ENCODE peak calls at places on chromosomes 5 and 9, in four cellular contexts. Y is IMR-90, B is H1, P is neuronal stem cell. J is an unnamed sample.
A peak's percentile ranks its signal among the peaks of the same experiment; 100 is the strongest.

GRCh38 chr9:93684161-93684765 is 107.9 kb downstream of the PHF2 start:
- DNase-seq in Y (no peak), B (no peak), P (no peak), J (peak; percentile 20)

GRCh38 chr9:95574176-95574575 is 57.4 kb upstream of the PTCH1 start:
- DNase-seq in Y (no peak), B (no peak), P (no peak), J (no peak)

GRCh38 chr5:149001154-149001553 is 61.7 kb downstream of the SH3TC2 start:
- DNase-seq in Y (peak; percentile 68), B (no peak), P (no peak), J (no peak)

GRCh38 chr5:108266235-108266634 is 115.7 kb downstream of the FBXL17 start:
- DNase-seq in Y (peak; percentile 11), B (no peak), P (no peak), J (no peak)

GRCh38 chr9:35552837-35553236 is 52.2 kb upstream of the TESK1 start:
- DNase-seq in Y (peak; percentile 55), B (no peak), P (no peak), J (no peak)

GRCh38 chr9:109817846-109818472 is 38.0 kb downstream of the PALM2AKAP2 start:
- DNase-seq in Y (peak; percentile 99), B (peak; percentile 69), P (peak; percentile 91), J (peak; percentile 58)

GRCh38 chr5:159669559-159669958 is 246.7 kb upstream of the ADRA1B start:
- DNase-seq in Y (no peak), B (no peak), P (no peak), J (no peak)

GRCh38 chr9:106716820-106717219 is 146.1 kb upstream of the ZNF462 start:
- DNase-seq in Y (peak; percentile 22), B (no peak), P (no peak), J (no peak)

GRCh38 chr9:21906213-21906612 is 88.0 kb downstream of the CDKN2A start:
- DNase-seq in Y (no peak), B (no peak), P (no peak), J (no peak)

GRCh38 chr5:113950186-113950585 is 411.7 kb upstream of the KCNN2 start:
- DNase-seq in Y (no peak), B (no peak), P (no peak), J (no peak)

GRCh38 chr9:28774433-28775029 is 1201.2 kb upstream of the C9orf72 start:
- DNase-seq in Y (peak; percentile 0), B (no peak), P (peak; percentile 24), J (no peak)

GRCh38 chr9:122382901-122383850 is 12.4 kb downstream of the PTGS1 start:
- DNase-seq in Y (peak; percentile 56), B (no peak), P (no peak), J (no peak)

GRCh38 chr5:9033524-9033923 is 512.4 kb downstream of the SEMA5A start:
- DNase-seq in Y (no peak), B (no peak), P (no peak), J (no peak)

GRCh38 chr5:50969207-50970145 is 303.0 kb downstream of the PARP8 start:
- DNase-seq in Y (no peak), B (peak; percentile 67), P (peak; percentile 24), J (peak; percentile 50)
- H2BK5ac ChIP-seq in Y (no peak overlapping the region), B (peak overlapping the region; percentile 60), P (no peak overlapping the region), J (no peak overlapping the region)

GRCh38 chr9:133030317-133031129 is at the start of gene GTF3C5:
- DNase-seq in Y (peak; percentile 99), B (peak; percentile 89), P (peak; percentile 99), J (peak; percentile 96)
- H2BK120ac ChIP-seq in Y (peak within 1 kb of the TSS; percentile 83), B (no peak within 1 kb of the TSS), P (peak within 1 kb of the TSS; percentile 32), J (no peak within 1 kb of the TSS)

GRCh38 chr9:99782962-99783718 is 38.5 kb upstream of the NR4A3 start:
- DNase-seq in Y (no peak), B (no peak), P (no peak), J (no peak)
- H2BK5ac ChIP-seq in Y (no peak overlapping the region), B (peak overlapping the region; percentile 41), P (no peak overlapping the region), J (no peak overlapping the region)

GRCh38 chr5:180811012-180811622 is 8.5 kb upstream of the MGAT1 start:
- DNase-seq in Y (no peak), B (no peak), P (no peak), J (no peak)
- H2BK120ac ChIP-seq in Y (no peak overlapping the region), B (no peak overlapping the region), P (peak overlapping the region; percentile 77), J (no peak overlapping the region)

GRCh38 chr5:53429706-53430105 is 50.7 kb upstream of the FST start:
- DNase-seq in Y (peak; percentile 84), B (no peak), P (no peak), J (no peak)

GRCh38 chr5:53433036-53433435 is 47.4 kb upstream of the FST start:
- DNase-seq in Y (no peak), B (no peak), P (no peak), J (no peak)

GRCh38 chr5:53434566-53434965 is 45.9 kb upstream of the FST start:
- DNase-seq in Y (peak; percentile 40), B (no peak), P (no peak), J (no peak)

GRCh38 chr5:53430618-53431252 is 49.7 kb upstream of the FST start:
- DNase-seq in Y (peak; percentile 87), B (no peak), P (no peak), J (no peak)

DNA sequence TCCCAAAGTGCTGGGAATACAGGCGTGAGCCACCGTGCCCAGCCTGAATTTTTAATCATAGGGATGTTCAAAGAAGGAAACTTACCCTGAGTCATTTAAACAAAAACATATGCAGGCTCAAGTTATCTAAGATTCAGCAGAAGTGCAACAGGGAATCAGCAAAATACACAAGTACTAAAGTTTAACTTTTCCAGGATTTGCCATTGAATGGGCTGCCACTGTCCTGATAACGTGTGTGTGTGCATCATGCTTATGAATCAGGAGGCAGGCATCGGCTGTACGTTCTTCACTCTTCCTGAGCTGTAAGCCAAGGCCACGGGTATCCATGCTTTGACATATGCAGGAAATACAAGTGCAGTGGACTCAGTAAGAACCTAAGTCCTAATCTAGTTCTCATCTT is 48.8 kb upstream of the FST start:
- DNase-seq in Y (peak; percentile 84), B (no peak), P (no peak), J (no peak)
- H2BK5ac ChIP-seq in Y (peak overlapping the region; percentile 78), B (no peak overlapping the region), P (no peak overlapping the region), J (no peak overlapping the region)

GRCh38 chr5:126969548-126969947 is 60.8 kb downstream of the MARCHF3 start:
- DNase-seq in Y (no peak), B (no peak), P (no peak), J (no peak)
- H2BK120ac ChIP-seq in Y (no peak overlapping the region), B (no peak overlapping the region), P (no peak overlapping the region), J (no peak overlapping the region)

GRCh38 chr5:174690256-174690655 is 34.1 kb upstream of the MSX2 start:
- DNase-seq in Y (peak; percentile 18), B (no peak), P (no peak), J (peak; percentile 63)
- H2BK5ac ChIP-seq in Y (no peak overlapping the region), B (no peak overlapping the region), P (no peak overlapping the region), J (no peak overlapping the region)